ENCODE peak calls at places on chromosomes 16 and 17, in four cellular contexts. J is OCI-LY7, L is B cell, Z is pancreas. H is an unnamed sample.

GRCh38 chr16:71337631-71338030 is 20.9 kb upstream of the CALB2 start:
- DNase-seq in Z (no peak), L (no peak), J (no peak), H (no peak)

GRCh38 chr17:76405607-76405966 is 21.2 kb downstream of the SPHK1 start:
- DNase-seq in Z (no peak), L (no peak), J (no peak), H (no peak)

GRCh38 chr17:6420173-6420641 is 14.7 kb downstream of the AIPL1 start:
- DNase-seq in Z (no peak), J (no peak), L (no peak), H (no peak)

GRCh38 chr17:5127910-5128309 is 12.1 kb downstream of the USP6 start:
- DNase-seq in Z (no peak), J (no peak), L (no peak), H (peak)

GRCh38 chr17:77521076-77521475 is 380.3 kb downstream of the SEC14L1 start:
- DNase-seq in Z (no peak), J (no peak), L (no peak), H (no peak)

GRCh38 chr17:67489273-67489672 is 112.2 kb downstream of the PITPNC1 start:
- DNase-seq in L (no peak), Z (no peak), J (no peak), H (no peak)

GRCh38 chr17:3888343-3889171 is 4.3 kb downstream of the CAMKK1 start:
- DNase-seq in L (no peak), Z (no peak), J (no peak), H (no peak)

GRCh38 chr16:52713740-52714139 is 166.8 kb upstream of the TOX3 start:
- DNase-seq in L (no peak), Z (no peak), J (no peak), H (no peak)

GRCh38 chr17:40675905-40676304 is 10.9 kb upstream of the KRT222 start:
- DNase-seq in J (no peak), L (no peak), Z (no peak), H (no peak)

GRCh38 chr17:44655983-44656700 is at the start of gene MEIOC:
- DNase-seq in L (peak), Z (no peak), J (peak), H (no peak)

GRCh38 chr16:82701302-82702022 is 74.7 kb downstream of the CDH13 start:
- DNase-seq in J (no peak), Z (no peak), L (no peak), H (no peak)

GRCh38 chr16:52318259-52319008 is 228.5 kb downstream of the TOX3 start:
- DNase-seq in Z (no peak), L (no peak), J (no peak), H (no peak)

GRCh38 chr16:86457621-86458456 is 52.5 kb upstream of the FOXF1 start:
- DNase-seq in J (no peak), L (no peak), Z (no peak), H (no peak)

GRCh38 chr16:68972008-68972407 is 128.7 kb downstream of the TANGO6 start:
- DNase-seq in Z (no peak), L (no peak), J (no peak), H (no peak)

GRCh38 chr16:67528870-67529638 is 425 bp downstream of the RIPOR1 start:
- DNase-seq in J (peak), L (no peak), Z (peak), H (no peak)

GRCh38 chr16:14088155-14088753 is 17.1 kb downstream of the MRTFB start:
- DNase-seq in J (no peak), L (no peak), Z (no peak), H (no peak)

GRCh38 chr17:41769346-41769862 is 17.1 kb downstream of the JUP start:
- DNase-seq in Z (no peak), J (no peak), L (no peak), H (no peak)

GRCh38 chr17:63113167-63113566 is 147.1 kb downstream of the TANC2 start:
- DNase-seq in Z (no peak), J (no peak), L (peak), H (no peak)

GRCh38 chr16:7325835-7326234 is 6.8 kb upstream of the RBFOX1 start:
- DNase-seq in L (no peak), Z (no peak), J (no peak), H (no peak)

GRCh38 chr17:61507667-61508066 is 55.4 kb downstream of the TBX4 start:
- DNase-seq in L (no peak), J (no peak), Z (no peak), H (no peak)

GRCh38 chr17:14580494-14580893 is 279.6 kb downstream of the HS3ST3B1 start:
- DNase-seq in J (no peak), Z (no peak), L (no peak), H (no peak)

GRCh38 chr16:56860226-56861020 is 4.6 kb upstream of the SLC12A3 start:
- DNase-seq in Z (no peak), J (peak), L (peak), H (no peak)

GRCh38 chr17:6567528-6568185 is 11.3 kb upstream of the PITPNM3 start:
- DNase-seq in L (no peak), J (no peak), Z (no peak), H (peak)

GRCh38 chr16:51816929-51817328 is 665.9 kb upstream of the SALL1 start:
- DNase-seq in J (no peak), L (no peak), Z (no peak), H (no peak)

GRCh38 chr17:51805765-51806164 is 352.7 kb downstream of the CA10 start:
- DNase-seq in L (no peak), J (no peak), Z (peak), H (no peak)

GRCh38 chr16:84091460-84091859 is 25.3 kb downstream of the MBTPS1 start:
- DNase-seq in Z (no peak), L (no peak), J (peak), H (no peak)

GRCh38 chr16:52069866-52070265 is 477.1 kb downstream of the TOX3 start:
- DNase-seq in L (no peak), Z (no peak), J (no peak), H (no peak)

GRCh38 chr17:58238147-58238634 is at the start of gene LPO:
- DNase-seq in Z (no peak), J (no peak), L (no peak), H (no peak)

GRCh38 chr16:70475054-70475871 is 20.9 kb downstream of the FCSK start:
- DNase-seq in Z (no peak), J (no peak), L (no peak), H (no peak)

GRCh38 chr17:79875511-79875910 is 36.3 kb upstream of the CBX4 start:
- DNase-seq in L (no peak), Z (no peak), J (no peak), H (no peak)

GRCh38 chr16:5235119-5235518 is 137.5 kb upstream of the EEF2KMT start:
- DNase-seq in Z (no peak), J (no peak), L (no peak), H (no peak)

GRCh38 chr17:72191901-72192300 is 71.1 kb downstream of the SOX9 start:
- DNase-seq in L (no peak), Z (no peak), J (no peak), H (peak)

GRCh38 chr16:17945080-17945601 is 391.4 kb downstream of the NPIPA8 start:
- DNase-seq in L (no peak), J (no peak), Z (no peak), H (no peak)

GRCh38 chr16:24001706-24002105 is 165.9 kb downstream of the PRKCB start:
- DNase-seq in J (no peak), Z (no peak), L (no peak), H (no peak)

GRCh38 chr17:1686086-1686485 is 1.4 kb upstream of the PRPF8 start:
- DNase-seq in L (no peak), J (no peak), Z (no peak), H (no peak)

GRCh38 chr17:1683489-1683888 is 1.2 kb downstream of the PRPF8 start:
- DNase-seq in Z (no peak), J (no peak), L (no peak), H (no peak)

DNA sequence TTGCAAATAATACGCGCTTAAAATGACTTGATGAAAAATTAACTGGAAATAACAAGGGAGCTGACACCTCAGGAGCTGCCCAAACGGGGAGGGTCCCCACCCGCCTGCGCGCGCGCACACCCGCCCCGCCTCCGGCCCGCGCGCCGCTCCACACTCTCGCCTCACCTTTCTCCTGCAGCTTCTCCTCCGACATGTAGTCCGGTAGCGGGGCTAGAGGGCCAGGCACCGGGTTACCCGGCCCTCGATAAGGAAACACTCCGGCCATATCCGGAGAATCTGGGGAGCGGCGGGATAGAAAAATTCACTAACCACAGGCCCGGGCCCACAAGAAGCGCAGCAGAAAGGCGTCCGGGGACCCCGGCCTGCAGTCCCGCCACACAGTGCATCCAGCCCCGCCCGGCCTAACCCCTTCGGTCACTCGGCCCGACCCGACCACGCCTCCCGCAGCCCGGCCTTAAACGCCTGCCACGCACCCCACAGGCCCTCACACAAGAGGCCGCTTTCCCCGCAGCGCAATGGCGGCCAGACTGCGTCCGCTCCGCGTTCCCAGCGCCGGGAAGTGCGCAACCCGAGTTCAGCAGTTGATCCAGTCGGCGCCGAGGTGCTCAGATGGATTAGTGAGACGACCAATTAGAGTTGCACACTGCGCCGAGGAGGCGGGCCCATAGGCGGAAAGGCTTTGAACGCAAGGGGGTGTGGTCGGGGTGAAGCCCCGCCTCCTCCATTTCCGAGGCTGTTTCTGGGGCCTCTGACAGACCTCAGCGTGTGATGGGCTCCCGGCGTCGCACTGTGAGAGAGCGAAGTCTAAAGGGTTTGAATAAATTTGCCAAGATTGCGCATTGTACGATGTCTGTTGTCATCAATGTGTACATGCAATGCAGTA is at the start of gene PRPF8:
- DNase-seq in J (peak), Z (peak), L (peak), H (peak)
- TF ChIP-seq CTCF in J (no peak), Z (no peak), L (no peak), H (no peak)

GRCh38 chr17:37702605-37703004 is 42.3 kb downstream of the HNF1B start:
- DNase-seq in L (no peak), J (no peak), Z (no peak), H (no peak)
- TF ChIP-seq CTCF in L (no peak), J (no peak), Z (no peak), H (no peak)

DNA sequence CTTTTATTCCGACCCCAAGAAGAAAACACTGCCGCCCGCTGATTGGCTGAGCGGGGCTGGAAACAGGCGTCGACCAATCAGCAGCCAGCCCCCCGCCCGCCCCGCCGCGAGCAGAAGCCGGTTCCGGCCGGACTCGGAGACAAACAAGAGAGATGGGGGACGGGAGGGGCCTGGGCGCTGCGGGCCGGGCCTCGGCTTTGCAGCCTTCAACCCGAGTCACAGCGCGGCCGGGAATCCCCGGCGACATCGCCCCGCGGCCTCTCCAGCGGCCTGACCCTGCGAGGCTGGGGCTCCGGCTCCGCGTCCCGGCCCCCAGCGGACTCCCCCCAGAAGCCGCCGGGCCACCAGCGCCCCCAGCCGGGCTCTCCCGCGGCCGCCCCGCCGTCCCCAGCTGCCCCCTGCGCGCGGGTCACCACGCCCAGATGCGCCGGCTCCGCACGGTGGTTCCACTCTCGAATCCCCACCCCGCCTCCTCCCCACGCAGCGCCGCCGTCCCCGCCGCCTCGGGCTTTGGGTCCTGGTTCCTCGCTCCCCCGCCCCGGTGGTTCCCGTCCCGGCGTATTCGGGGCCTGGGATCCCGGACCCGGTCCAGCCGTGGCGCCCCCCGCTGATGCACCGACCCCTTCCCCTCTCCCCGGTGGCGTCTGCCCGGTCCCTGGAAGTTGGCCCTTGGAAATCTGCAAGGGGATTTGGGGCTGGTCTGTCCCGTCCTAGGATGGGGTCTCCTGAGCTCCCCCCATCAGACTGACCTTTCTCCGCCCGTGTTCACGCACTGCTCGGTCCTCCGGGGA is 417 bp upstream of the SLC43A2 start:
- DNase-seq in L (peak), J (peak), Z (peak), H (peak)
- TF ChIP-seq CTCF in L (peak), J (peak), Z (no peak), H (peak)

DNA sequence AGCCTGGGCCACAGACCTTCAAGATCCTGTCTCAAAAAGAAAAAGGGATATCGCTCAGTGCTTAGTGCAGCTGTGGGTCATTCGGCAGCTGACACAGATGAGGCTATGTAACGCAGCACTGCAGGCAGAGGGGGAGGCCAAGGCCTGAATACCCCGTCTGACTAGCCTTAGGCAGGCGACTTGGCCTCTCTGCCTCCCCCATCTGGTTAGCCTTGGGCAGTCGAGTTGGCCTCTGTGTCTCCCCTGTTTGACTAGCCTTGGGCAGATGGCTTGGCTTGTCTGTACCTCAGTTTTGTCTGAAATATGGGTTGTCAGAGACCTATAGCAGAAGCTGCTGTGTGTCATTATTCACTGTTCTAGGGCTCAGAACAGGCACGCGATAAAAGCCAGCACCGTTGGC is 10.0 kb downstream of the SPATA33 start:
- DNase-seq in Z (no peak), L (no peak), J (no peak), H (no peak)
- TF ChIP-seq CTCF in Z (no peak), L (no peak), J (no peak), H (no peak)

DNA sequence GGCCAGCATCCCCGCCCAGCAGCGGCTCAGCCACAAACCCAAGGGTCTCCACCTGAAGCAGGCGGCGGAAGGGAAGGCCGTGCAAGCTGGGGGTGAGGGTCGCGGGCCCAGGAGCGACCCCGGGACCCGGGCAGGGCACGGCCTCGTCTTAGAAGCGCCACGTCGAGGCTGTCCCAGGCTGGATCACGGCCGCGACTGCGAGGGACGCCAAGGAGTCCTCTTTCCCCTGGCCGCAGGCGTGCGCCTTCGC is 535 bp upstream of the CCNF start:
- DNase-seq in L (no peak), Z (no peak), J (no peak), H (no peak)
- TF ChIP-seq CTCF in L (no peak), Z (no peak), J (peak), H (no peak)

GRCh38 chr17:50682441-50682840 is 25.3 kb downstream of the ANKRD40 start:
- DNase-seq in J (no peak), Z (no peak), L (no peak), H (no peak)

GRCh38 chr17:50683434-50684287 is 24.1 kb downstream of the ANKRD40 start:
- DNase-seq in Z (no peak), J (no peak), L (no peak), H (no peak)

GRCh38 chr17:50682938-50683337 is 24.8 kb downstream of the ANKRD40 start:
- DNase-seq in L (no peak), J (no peak), Z (peak), H (no peak)

GRCh38 chr17:50680126-50680525 is 27.6 kb downstream of the ANKRD40 start:
- DNase-seq in L (no peak), Z (no peak), J (no peak), H (no peak)

GRCh38 chr17:50681260-50682200 is 26.2 kb downstream of the ANKRD40 start:
- DNase-seq in Z (no peak), J (no peak), L (no peak), H (no peak)
- TF ChIP-seq CTCF in Z (no peak), J (peak), L (no peak), H (peak)

H was measured in lung.